ENCODE peak calls at places on chromosomes 5 and 9, in ten cellular contexts. S is HT-29; C is naive thymus-derived CD4-positive, alpha-beta T cell; J is astrocyte; O is stimulated activated naive CD4-positive, alpha-beta T cell; N is neuronal stem cell; L is cardiac fibroblast; I is aorta; Y is T1000; W is psoas muscle. M is an unnamed sample.

GRCh38 chr5:124596595-124597388 is 149.6 kb downstream of the ZNF608 start:
- DNase-seq in J (peak), L (peak), Y (peak), C (no peak), I (no peak), N (no peak), S (peak), W (no peak), O (no peak), M (no peak)

GRCh38 chr5:177256296-177256695 is 47.2 kb downstream of the RAB24 start:
- DNase-seq in I (no peak), Y (no peak), S (no peak), W (no peak), L (no peak), C (no peak), J (peak), O (no peak), N (no peak), M (no peak)

GRCh38 chr9:129480227-129480626 is 140.7 kb downstream of the C9orf50 start:
- DNase-seq in L (peak), N (no peak), I (no peak), O (no peak), S (no peak), J (no peak), W (no peak), Y (no peak), C (no peak), M (no peak)

GRCh38 chr5:174056064-174056842 is 10.7 kb downstream of the NSG2 start:
- DNase-seq in J (no peak), L (no peak), S (no peak), W (no peak), C (no peak), Y (no peak), O (no peak), N (no peak), I (no peak), M (no peak)

GRCh38 chr5:128271859-128272446 is 188.4 kb downstream of the SLC12A2 start:
- DNase-seq in W (no peak), Y (no peak), J (peak), O (no peak), C (no peak), N (no peak), I (no peak), S (peak), L (peak), M (no peak)

GRCh38 chr5:166338801-166339200 is 1952.6 kb upstream of the WWC1 start:
- DNase-seq in J (peak), Y (no peak), S (no peak), C (no peak), O (no peak), I (no peak), N (no peak), W (no peak), L (peak), M (no peak)

GRCh38 chr9:29078063-29078660 is 1504.9 kb upstream of the C9orf72 start:
- DNase-seq in O (no peak), W (no peak), I (no peak), C (no peak), N (no peak), J (peak), S (no peak), L (peak), Y (no peak), M (no peak)

GRCh38 chr5:28548856-28549255 is 1510.5 kb upstream of the CDH9 start:
- DNase-seq in W (no peak), L (no peak), I (no peak), O (no peak), C (no peak), N (no peak), S (no peak), Y (no peak), J (peak), M (no peak)

GRCh38 chr9:113579270-113580040 is 115.9 kb downstream of the RGS3 start:
- DNase-seq in J (no peak), W (no peak), I (no peak), O (no peak), N (no peak), Y (peak), C (no peak), S (peak), L (no peak), M (no peak)

GRCh38 chr9:95075700-95076099 is 241.8 kb downstream of the FANCC start:
- DNase-seq in C (no peak), W (no peak), L (no peak), J (no peak), Y (no peak), I (peak), O (no peak), N (no peak), S (no peak), M (no peak)

GRCh38 chr5:110439280-110439679 is 287.2 kb downstream of the TMEM232 start:
- DNase-seq in N (no peak), J (no peak), L (no peak), S (no peak), I (no peak), W (no peak), O (no peak), Y (no peak), C (no peak), M (no peak)

GRCh38 chr9:114558027-114558675 is 29.4 kb upstream of the ATP6V1G1 start:
- DNase-seq in L (no peak), I (no peak), W (no peak), S (no peak), Y (no peak), N (no peak), O (no peak), C (no peak), J (no peak), M (no peak)

GRCh38 chr5:76617675-76618074 is 5.5 kb downstream of the F2RL2 start:
- DNase-seq in C (no peak), I (no peak), W (no peak), N (no peak), J (peak), S (no peak), Y (no peak), O (no peak), L (peak), M (no peak)

GRCh38 chr9:2674141-2674824 is 43.0 kb upstream of the KCNV2 start:
- DNase-seq in Y (no peak), L (no peak), I (no peak), S (no peak), J (no peak), W (no peak), O (no peak), N (no peak), C (no peak), M (no peak)

GRCh38 chr9:130997925-130998595 is 10.9 kb upstream of the LAMC3 start:
- DNase-seq in N (peak), Y (peak), J (peak), O (no peak), I (peak), S (peak), L (peak), C (no peak), W (peak), M (peak)

GRCh38 chr5:100706796-100707195 is 171.6 kb downstream of the FAM174A start:
- DNase-seq in J (no peak), I (no peak), S (peak), C (no peak), W (no peak), Y (no peak), O (no peak), L (peak), N (no peak), M (no peak)

GRCh38 chr5:73037545-73037944 is 81.7 kb downstream of the FCHO2 start:
- DNase-seq in S (no peak), W (no peak), I (no peak), Y (no peak), C (no peak), N (no peak), L (no peak), O (no peak), J (no peak), M (no peak)

GRCh38 chr9:127132375-127132774 is 9.9 kb upstream of the ANGPTL2 start:
- DNase-seq in S (no peak), I (no peak), L (no peak), Y (no peak), N (no peak), W (no peak), O (no peak), J (no peak), C (no peak), M (peak)

GRCh38 chr5:135977375-135977928 is 22.7 kb upstream of the LECT2 start:
- DNase-seq in Y (no peak), O (no peak), J (peak), I (peak), S (peak), N (peak), C (no peak), L (peak), W (peak), M (peak)

GRCh38 chr9:109498195-109499060 is at the start of gene PTPN3:
- DNase-seq in C (no peak), N (no peak), I (peak), O (no peak), J (no peak), Y (no peak), L (no peak), W (peak), S (no peak), M (no peak)

GRCh38 chr9:23382418-23382817 is 443.6 kb downstream of the ELAVL2 start:
- DNase-seq in Y (no peak), L (no peak), C (no peak), S (no peak), W (no peak), O (no peak), I (no peak), N (no peak), J (no peak), M (no peak)

GRCh38 chr9:76709020-76709419 is 55.2 kb upstream of the PCA3 start:
- DNase-seq in C (no peak), W (no peak), N (no peak), L (no peak), I (no peak), Y (no peak), S (no peak), J (no peak), O (no peak), M (no peak)

GRCh38 chr5:28542968-28543367 is 1504.6 kb upstream of the CDH9 start:
- DNase-seq in S (no peak), W (no peak), N (no peak), L (peak), Y (peak), I (no peak), O (no peak), C (no peak), J (peak), M (no peak)

GRCh38 chr9:99050292-99050911 is 54.5 kb upstream of the TGFBR1 start:
- DNase-seq in W (no peak), Y (peak), S (no peak), O (no peak), L (no peak), C (no peak), J (peak), N (no peak), I (no peak), M (no peak)

GRCh38 chr5:148809781-148810524 is 16.5 kb upstream of the ADRB2 start:
- DNase-seq in C (no peak), Y (no peak), I (no peak), J (no peak), S (no peak), L (no peak), O (no peak), W (no peak), N (no peak), M (no peak)

GRCh38 chr9:107222020-107222522 is 61.0 kb upstream of the RAD23B start:
- DNase-seq in N (no peak), J (peak), C (no peak), I (no peak), W (no peak), O (no peak), L (peak), S (peak), Y (no peak), M (no peak)

GRCh38 chr9:88258587-88258986 is 120.3 kb upstream of the SPATA31C2 start:
- DNase-seq in O (no peak), L (peak), W (peak), Y (no peak), N (no peak), J (peak), S (no peak), I (peak), C (no peak), M (peak)

GRCh38 chr5:139495644-139496435 is 13.3 kb upstream of the STING1 start:
- DNase-seq in I (no peak), Y (no peak), J (peak), O (no peak), C (no peak), W (no peak), L (peak), S (no peak), N (no peak), M (no peak)

GRCh38 chr9:18730241-18730640 is 256.3 kb downstream of the ADAMTSL1 start:
- DNase-seq in I (no peak), C (no peak), S (no peak), N (no peak), J (no peak), W (no peak), O (no peak), Y (no peak), L (no peak), M (no peak)

GRCh38 chr5:121573844-121574243 is 277.8 kb upstream of the FTMT start:
- DNase-seq in Y (no peak), S (no peak), J (peak), L (no peak), I (no peak), C (no peak), N (no peak), O (no peak), W (no peak), M (no peak)

GRCh38 chr9:134167530-134167931 is 3.2 kb upstream of the RNU6ATAC start:
- DNase-seq in I (no peak), W (no peak), O (no peak), N (no peak), S (no peak), J (peak), L (peak), C (no peak), Y (no peak), M (no peak)